ENCODE peak calls at places on chromosomes 7 and 10, in six cellular contexts. I is gastrocnemius medialis, G is K562, P is coronary artery, U is fibroblast of lung, C is A549. Y is an unnamed sample.

GRCh38 chr10:132667613-132668394 is 118.1 kb downstream of the NKX6-2 start:
- DNase-seq in I (no peak), G (no peak), P (no peak), U (peak), C (peak), Y (no peak)

GRCh38 chr10:4677296-4678021 is 148.5 kb upstream of the AKR1E2 start:
- DNase-seq in I (no peak), G (no peak), P (no peak), U (peak), C (peak), Y (no peak)

GRCh38 chr10:132861116-132861691 is 75.3 kb upstream of the NKX6-2 start:
- DNase-seq in I (no peak), G (no peak), P (no peak), U (no peak), C (no peak), Y (peak)

GRCh38 chr10:80571352-80571751 is 33.6 kb downstream of the SH2D4B start:
- DNase-seq in I (no peak), G (no peak), P (peak), U (no peak), C (no peak), Y (no peak)

GRCh38 chr7:142413280-142414000 is 155.6 kb upstream of the PRSS58 start:
- DNase-seq in I (no peak), G (no peak), P (no peak), U (no peak), C (no peak), Y (no peak)

GRCh38 chr7:98475352-98475751 is 74.5 kb upstream of the BAIAP2L1 start:
- DNase-seq in I (no peak), G (no peak), P (no peak), U (no peak), C (no peak), Y (no peak)

GRCh38 chr10:55460008-55460407 is 659.0 kb upstream of the PCDH15 start:
- DNase-seq in I (no peak), G (no peak), P (no peak), U (no peak), C (no peak), Y (no peak)

GRCh38 chr10:44960098-44960480 is 487 bp downstream of the RASSF4 start:
- DNase-seq in I (no peak), G (no peak), P (no peak), U (no peak), C (no peak), Y (no peak)

GRCh38 chr10:76301950-76302349 is 870.5 kb downstream of the LRMDA start:
- DNase-seq in I (no peak), G (no peak), P (no peak), U (no peak), C (no peak), Y (no peak)

GRCh38 chr7:70707823-70708243 is 424.1 kb upstream of the GALNT17 start:
- DNase-seq in I (no peak), G (no peak), P (no peak), U (peak), C (no peak), Y (no peak)

DNA sequence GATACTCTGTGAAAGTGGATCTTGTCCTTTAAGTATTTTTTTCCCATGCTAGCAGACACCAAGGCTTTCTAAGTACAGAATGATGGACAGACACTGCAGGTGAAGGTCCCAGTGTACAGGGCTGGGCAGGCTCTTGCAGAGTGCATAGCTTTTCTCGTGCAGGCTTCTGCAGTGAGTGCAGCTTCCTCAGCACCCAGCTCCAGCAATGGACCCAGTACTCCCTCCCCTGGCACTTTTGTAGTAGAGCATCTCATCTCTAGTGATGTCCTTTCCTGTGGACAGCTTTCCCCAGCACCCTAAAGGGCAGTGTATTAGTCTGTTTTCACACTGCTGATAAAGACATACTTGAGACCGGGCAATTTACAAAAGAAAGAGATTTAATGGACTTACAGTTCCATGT is 104.3 kb downstream of the CUL2 start:
- DNase-seq in I (no peak), G (no peak), P (no peak), U (no peak), C (no peak), Y (peak)
- TF ChIP-seq CTCF in I (no peak), G (no peak), P (no peak), U (peak), C (no peak), Y (no peak)

DNA sequence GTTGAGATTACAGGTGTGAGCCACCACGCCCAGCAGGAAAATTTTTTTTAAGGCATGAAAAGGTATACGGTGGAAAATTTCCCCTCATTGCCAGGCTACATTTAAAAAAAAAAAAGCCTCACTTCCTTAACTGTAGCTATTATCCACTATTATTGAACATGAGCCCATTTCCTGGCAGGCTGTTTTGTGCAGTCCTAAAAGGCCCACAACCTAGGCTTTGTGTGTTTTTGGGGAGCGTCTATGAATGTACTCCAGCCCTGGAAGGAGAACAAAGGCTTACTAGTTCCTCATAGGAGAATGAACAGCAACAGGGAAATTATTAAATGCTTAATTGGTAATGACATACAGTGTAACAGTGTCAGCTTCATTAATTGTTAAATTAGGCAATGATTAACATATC is 111.0 kb downstream of the ABLIM1 start:
- DNase-seq in I (no peak), G (no peak), P (no peak), U (no peak), C (no peak), Y (no peak)
- H3K27ac ChIP-seq in I (no peak), G (no peak), P (no peak), U (no peak), C (no peak), Y (no peak)

DNA sequence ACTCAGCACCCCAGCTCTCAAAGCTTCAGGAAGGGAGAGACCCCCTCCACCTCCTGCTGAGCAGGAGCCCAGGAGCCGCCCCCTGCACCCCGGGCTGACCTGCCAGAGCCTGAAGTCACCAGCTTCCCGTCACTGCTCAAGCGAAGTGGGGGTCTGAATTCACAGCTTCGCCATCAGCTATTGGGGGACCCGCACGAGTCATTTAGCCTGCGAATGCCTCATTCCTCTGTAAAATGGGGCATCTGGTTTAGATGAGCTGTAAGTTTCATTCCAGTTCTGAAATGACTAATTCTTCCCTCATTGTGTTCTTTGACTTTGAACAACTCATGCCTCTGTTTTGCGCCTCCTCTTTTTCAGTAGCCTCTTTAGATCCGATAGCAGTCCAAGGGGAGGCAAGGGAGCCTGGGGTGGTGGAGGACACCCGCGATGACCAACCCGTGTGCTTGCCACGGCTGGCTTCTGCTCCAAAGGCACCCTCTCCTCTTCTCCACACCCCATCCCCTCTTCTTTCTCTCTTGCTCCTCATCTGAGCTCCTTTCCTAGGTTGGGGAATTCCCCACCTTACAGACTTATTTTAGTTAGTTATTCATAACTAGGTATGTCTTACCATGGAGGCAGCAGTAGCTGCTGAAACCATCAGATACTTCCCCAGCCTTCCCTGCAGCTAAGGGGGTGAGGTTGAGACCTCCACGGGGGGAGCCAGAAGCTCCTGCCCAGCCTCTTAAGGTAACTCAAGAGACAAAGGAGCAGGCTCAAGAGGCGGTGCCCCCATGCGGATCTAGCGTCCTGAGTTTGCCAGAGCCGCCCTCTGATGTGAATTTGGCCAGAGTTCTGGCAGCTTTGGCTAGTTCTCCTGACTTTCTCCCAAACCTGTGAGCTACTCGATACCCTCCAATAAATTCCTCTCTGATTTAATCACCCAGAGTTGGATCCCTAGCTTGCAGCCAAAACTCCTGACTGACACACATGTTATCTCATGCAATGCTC is 47.7 kb downstream of the RBM17 start:
- DNase-seq in I (no peak), G (no peak), P (no peak), U (peak), C (no peak), Y (peak)
- H3K4me3 ChIP-seq in I (no peak), G (no peak), P (no peak), U (no peak), C (no peak), Y (no peak)

DNA sequence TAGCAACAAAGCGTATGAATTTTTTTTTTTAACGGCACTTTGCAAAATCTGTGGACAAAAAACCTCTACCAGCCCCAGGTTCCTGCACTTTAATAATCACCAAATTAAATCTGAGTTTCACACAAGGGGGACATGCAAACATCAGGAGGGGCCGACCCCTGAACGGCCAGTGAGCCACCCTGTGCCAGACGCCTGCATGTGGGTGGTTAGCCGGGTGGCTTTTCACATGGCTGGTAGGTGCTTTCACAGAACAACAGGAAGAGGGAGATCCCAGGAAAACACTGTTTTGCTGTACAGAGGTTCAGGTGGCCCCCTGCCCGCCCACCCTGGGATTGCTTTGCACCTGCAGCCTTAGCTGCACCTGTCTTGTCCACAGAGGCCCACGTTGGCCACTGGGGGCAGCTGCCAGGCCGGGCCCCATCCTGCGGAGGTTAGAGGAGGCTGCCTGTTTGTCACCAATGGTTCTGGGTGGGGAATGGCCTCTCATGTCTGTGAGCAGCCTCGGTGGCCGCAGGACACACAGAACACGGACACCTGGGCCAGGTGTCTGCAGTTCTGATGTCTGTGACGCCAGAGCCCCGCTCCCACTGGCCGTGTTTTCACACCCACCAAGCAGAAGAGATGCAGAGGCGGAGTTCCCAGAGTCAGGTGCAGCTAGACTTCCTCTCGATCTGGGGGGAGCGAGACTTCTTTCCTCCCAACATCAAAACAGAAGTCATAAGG is 107.7 kb downstream of the FAM53B start:
- DNase-seq in I (no peak), G (no peak), P (no peak), U (no peak), C (no peak), Y (peak)
- TF ChIP-seq CTCF in I (no peak), G (no peak), P (no peak), U (no peak), C (no peak), Y (no peak)

GRCh38 chr10:11012880-11013279 is 4.8 kb upstream of the CELF2 start:
- DNase-seq in I (peak), G (no peak), P (no peak), U (no peak), C (no peak), Y (no peak)
- H3K27ac ChIP-seq in I (peak), G (no peak), P (peak), U (no peak), C (no peak), Y (no peak)

DNA sequence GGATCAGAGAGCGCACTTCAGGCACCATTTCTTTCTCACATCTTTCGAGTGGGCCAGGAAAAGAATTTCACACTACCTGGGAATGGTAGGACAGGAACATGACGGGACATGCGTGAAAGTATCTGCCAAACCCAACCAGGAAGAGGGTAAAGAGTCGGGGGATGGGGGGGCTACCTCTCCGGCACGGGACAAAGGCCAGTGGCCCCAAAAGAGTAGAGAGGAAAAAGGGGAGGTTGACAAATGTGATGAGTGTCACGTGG is 830 bp upstream of the BEND7 start:
- DNase-seq in I (no peak), G (no peak), P (no peak), U (no peak), C (no peak), Y (no peak)
- H3K4me3 ChIP-seq in I (peak), G (no peak), P (peak), U (peak), C (peak), Y (peak)

GRCh38 chr10:61589547-61590243 is 73.0 kb upstream of the CABCOCO1 start:
- DNase-seq in I (no peak), G (no peak), P (no peak), U (no peak), C (no peak), Y (no peak)

GRCh38 chr10:61588770-61589211 is 73.9 kb upstream of the CABCOCO1 start:
- DNase-seq in I (no peak), G (peak), P (no peak), U (peak), C (no peak), Y (no peak)

GRCh38 chr10:61594430-61594829 is 68.3 kb upstream of the CABCOCO1 start:
- DNase-seq in I (no peak), G (no peak), P (no peak), U (no peak), C (no peak), Y (no peak)

GRCh38 chr10:61586829-61587228 is 75.9 kb upstream of the CABCOCO1 start:
- DNase-seq in I (no peak), G (peak), P (no peak), U (no peak), C (no peak), Y (no peak)

GRCh38 chr10:61592581-61592980 is 70.1 kb upstream of the CABCOCO1 start:
- DNase-seq in I (no peak), G (peak), P (no peak), U (no peak), C (peak), Y (no peak)
- TF ChIP-seq CTCF in I (no peak), G (peak), P (no peak), U (no peak), C (no peak), Y (peak)

Y was measured in kidney.